ENCODE peak calls at places on chromosomes 5 and 9, in four cellular contexts. I is fibroblast of lung; N is ACHN; L is activated naive CD4-positive, alpha-beta T cell treated with Interleukin-2 at 50 U/mL for 16 hours. S is an unnamed sample.

GRCh38 chr5:14449052-14449661 is 132.4 kb upstream of the OTULINL start:
- DNase-seq in I (peak; percentile 97), L (no peak), N (peak; percentile 28), S (no peak)

GRCh38 chr5:168947212-168947868 is 353.6 kb downstream of the SLIT3 start:
- DNase-seq in I (peak; percentile 11), N (peak; percentile 41), L (peak; percentile 24), S (peak; percentile 37)

GRCh38 chr5:79850941-79851693 is 139.9 kb downstream of the MTX3 start:
- DNase-seq in L (no peak), I (no peak), N (no peak), S (no peak)

GRCh38 chr9:110578896-110579752 is at the start of gene SVEP1:
- DNase-seq in I (peak; percentile 78), L (no peak), N (no peak), S (no peak)

GRCh38 chr5:32760091-32760509 is 49.0 kb downstream of the NPR3 start:
- DNase-seq in I (peak; percentile 92), N (no peak), L (no peak), S (no peak)

GRCh38 chr5:132725745-132726144 is 11.6 kb downstream of the KIF3A start:
- DNase-seq in L (no peak), N (no peak), I (no peak), S (no peak)

GRCh38 chr9:131678499-131679111 is 61.3 kb downstream of the RAPGEF1 start:
- DNase-seq in N (peak; percentile 81), I (peak; percentile 98), L (peak; percentile 85), S (peak; percentile 12)

GRCh38 chr9:38130724-38131123 is 61.7 kb upstream of the SHB start:
- DNase-seq in N (no peak), I (no peak), L (no peak), S (no peak)

GRCh38 chr9:113577525-113578261 is 114.2 kb downstream of the RGS3 start:
- DNase-seq in I (peak; percentile 78), N (peak; percentile 77), L (no peak), S (no peak)

GRCh38 chr9:133510926-133511505 is 13.7 kb downstream of the MYMK start:
- DNase-seq in L (no peak), N (no peak), I (no peak), S (no peak)

GRCh38 chr5:21140987-21141386 is 1153.0 kb upstream of the CDH18 start:
- DNase-seq in N (no peak), L (no peak), I (no peak), S (no peak)

GRCh38 chr9:90860382-90860781 is 58.8 kb downstream of the SYK start:
- DNase-seq in I (no peak), L (no peak), N (no peak), S (no peak)

GRCh38 chr5:32909207-32909606 is 198.1 kb downstream of the NPR3 start:
- DNase-seq in N (no peak), L (no peak), I (peak; percentile 89), S (no peak)

GRCh38 chr5:65243161-65243560 is 238.6 kb downstream of the ADAMTS6 start:
- DNase-seq in L (no peak), I (no peak), N (no peak), S (no peak)

GRCh38 chr5:138544171-138545134 is 1.4 kb upstream of the ETF1 start:
- DNase-seq in L (peak; percentile 22), I (peak; percentile 42), N (peak; percentile 24), S (no peak)

GRCh38 chr9:97997330-97998276 is 14.5 kb downstream of the ANP32B start:
- DNase-seq in I (no peak), L (no peak), N (no peak), S (no peak)

GRCh38 chr5:154995679-154996078 is 17.9 kb upstream of the KIF4B start:
- DNase-seq in N (no peak), I (no peak), L (no peak), S (no peak)

GRCh38 chr5:134523543-134524136 is 1.8 kb upstream of the JADE2 start:
- DNase-seq in N (no peak), L (no peak), I (no peak), S (no peak)

GRCh38 chr5:7537573-7537972 is 141.6 kb downstream of the ADCY2 start:
- DNase-seq in N (no peak), L (no peak), I (no peak), S (no peak)

GRCh38 chr5:80753712-80754111 is 98.9 kb upstream of the DHFR start:
- DNase-seq in L (no peak), I (no peak), N (no peak), S (no peak)

GRCh38 chr5:57476743-57477142 is 5.9 kb downstream of the ACTBL2 start:
- DNase-seq in N (no peak), I (peak; percentile 40), L (no peak), S (no peak)

GRCh38 chr9:110842976-110843375 is 174.4 kb downstream of the MUSK start:
- DNase-seq in I (peak; percentile 69), N (no peak), L (no peak), S (no peak)

GRCh38 chr9:90870646-90871326 is 69.2 kb downstream of the SYK start:
- DNase-seq in L (peak; percentile 30), I (peak; percentile 20), N (peak; percentile 31), S (peak; percentile 26)

GRCh38 chr5:173152547-173152946 is 8.2 kb downstream of the BNIP1 start:
- DNase-seq in N (no peak), I (no peak), L (no peak), S (no peak)

GRCh38 chr5:167745868-167746267 is 545.6 kb upstream of the WWC1 start:
- DNase-seq in L (no peak), I (no peak), N (no peak), S (no peak)

GRCh38 chr9:122087406-122088200 is 5.5 kb downstream of the TTLL11 start:
- DNase-seq in I (peak; percentile 44), L (no peak), N (no peak), S (no peak)

GRCh38 chr5:78779771-78780616 is 131.4 kb upstream of the LHFPL2 start:
- DNase-seq in I (peak; percentile 97), L (no peak), N (no peak), S (peak; percentile 93)

GRCh38 chr9:14203366-14204056 is 110.4 kb downstream of the NFIB start:
- DNase-seq in I (peak; percentile 62), N (no peak), L (no peak), S (no peak)

GRCh38 chr5:111754190-111754589 is 2.8 kb downstream of the NREP start:
- DNase-seq in L (no peak), I (no peak), N (no peak), S (no peak)

GRCh38 chr9:112664541-112664940 is 53.4 kb downstream of the INIP start:
- DNase-seq in N (no peak), L (no peak), I (peak; percentile 10), S (no peak)

GRCh38 chr9:136544549-136545064 is 1.2 kb downstream of the NOTCH1 start:
- DNase-seq in N (no peak), I (no peak), L (peak; percentile 69), S (no peak)

GRCh38 chr5:52710310-52710971 is 77.3 kb upstream of the ITGA1 start:
- DNase-seq in N (no peak), L (no peak), I (no peak), S (no peak)

GRCh38 chr9:21803674-21804048 is 1.2 kb downstream of the MTAP start:
- DNase-seq in I (peak; percentile 57), L (no peak), N (no peak), S (no peak)

GRCh38 chr5:133944263-133945230 is 23.9 kb downstream of the C5orf15 start:
- DNase-seq in L (peak; percentile 44), N (peak; percentile 62), I (peak; percentile 39), S (peak; percentile 31)

GRCh38 chr5:138960145-138960692 is 85.1 kb upstream of the LRRTM2 start:
- DNase-seq in N (no peak), I (no peak), L (no peak), S (peak; percentile 55)

GRCh38 chr5:149341846-149342245 is 3.5 kb upstream of the GRPEL2 start:
- DNase-seq in I (no peak), N (peak; percentile 19), L (no peak), S (peak; percentile 83)

GRCh38 chr5:45622365-45622764 is 73.8 kb downstream of the HCN1 start:
- DNase-seq in I (no peak), L (no peak), N (no peak), S (no peak)

GRCh38 chr5:132260051-132260450 is 2.6 kb downstream of the PDLIM4 start:
- DNase-seq in I (peak; percentile 82), L (no peak), N (no peak), S (no peak)

GRCh38 chr5:59817536-59817935 is 76.0 kb downstream of the PDE4D start:
- DNase-seq in N (no peak), L (no peak), I (no peak), S (no peak)